ENCODE peak calls at places on chromosomes 16 and 17, in ten cellular contexts. Y is cardiac muscle cell, T is tibial nerve, I is osteoblast, E is neuronal stem cell, Q is aorta, W is A549, G is uterus, O is transverse colon, P is left lung. V is an unnamed sample. For H3K9me3, the result is how much of the 10 kb centered on the place peaks cover.

GRCh38 chr16:70767377-70768204 is 33.4 kb downstream of the VAC14 start:
- DNase-seq in P (no peak), I (peak), Q (no peak), Y (no peak), E (no peak), T (no peak), O (no peak), G (no peak), W (no peak), V (no peak)

GRCh38 chr17:49401971-49402491 is 12.7 kb downstream of the PHB1 start:
- DNase-seq in W (no peak), Y (no peak), G (no peak), P (no peak), Q (peak), I (no peak), E (no peak), T (no peak), O (no peak), V (no peak)

GRCh38 chr17:79341529-79341780 is 266.8 kb downstream of the ENGASE start:
- DNase-seq in E (no peak), T (no peak), I (peak), G (no peak), O (no peak), W (no peak), Y (no peak), Q (no peak), P (no peak), V (no peak)

GRCh38 chr16:49843758-49844157 is 12.2 kb downstream of the ZNF423 start:
- DNase-seq in T (no peak), Y (no peak), G (no peak), E (no peak), Q (no peak), O (no peak), W (no peak), P (no peak), I (no peak), V (no peak)

GRCh38 chr17:44581868-44582267 is 24.6 kb downstream of the FZD2 start:
- DNase-seq in T (no peak), I (peak), W (peak), Y (peak), G (no peak), E (no peak), P (no peak), O (no peak), Q (peak), V (no peak)

GRCh38 chr17:2240541-2240940 is 63.0 kb downstream of the SMG6 start:
- DNase-seq in W (no peak), T (no peak), I (no peak), Y (peak), P (no peak), Q (no peak), O (no peak), E (no peak), G (peak), V (no peak)

GRCh38 chr17:65557349-65558310 is 3.8 kb downstream of the AXIN2 start:
- DNase-seq in W (peak), P (no peak), O (no peak), Y (peak), Q (no peak), G (no peak), E (no peak), I (peak), T (no peak), V (no peak)

GRCh38 chr17:64155751-64156544 is 26.0 kb upstream of the ERN1 start:
- DNase-seq in E (no peak), Q (no peak), P (peak), Y (peak), O (peak), I (no peak), W (no peak), G (peak), T (peak), V (peak)

GRCh38 chr16:29811896-29812665 is at the start of gene PRRT2:
- DNase-seq in G (peak), W (no peak), T (peak), O (peak), Q (peak), P (no peak), Y (peak), I (peak), E (peak), V (peak)

GRCh38 chr16:6804461-6804860 is 528.2 kb upstream of the RBFOX1 start:
- DNase-seq in W (no peak), Y (no peak), E (no peak), I (no peak), O (no peak), P (no peak), G (no peak), T (no peak), Q (no peak), V (no peak)

GRCh38 chr17:52938623-52939230 is 780.2 kb upstream of the CA10 start:
- DNase-seq in Q (no peak), Y (no peak), P (no peak), W (peak), G (no peak), E (no peak), T (no peak), I (no peak), O (no peak), V (no peak)
- H3K9me3 ChIP-seq in Q (under half), Y (under half), P (under half), W (under half), G (under half), E (under half), T (under half), I (under half), O (under half), V (under half)

DNA sequence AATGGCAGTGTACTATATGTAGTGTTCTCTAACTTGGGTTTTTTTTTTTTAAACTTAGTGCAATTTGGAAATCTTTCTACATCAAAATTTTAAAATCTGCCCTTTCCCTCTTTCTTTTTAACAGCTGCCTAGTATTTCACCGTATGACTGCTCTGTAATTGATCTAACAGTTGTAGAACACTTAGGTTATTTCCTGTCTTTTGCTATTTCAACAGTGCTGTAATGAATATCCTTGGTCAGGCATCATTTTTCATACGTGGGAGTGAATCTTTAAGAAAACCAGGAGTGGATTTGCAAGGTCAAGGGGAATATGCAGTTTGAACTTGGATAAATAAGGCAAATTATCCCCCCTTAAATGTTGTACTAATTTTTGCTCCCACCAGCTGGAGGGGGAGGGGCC is 3.8 kb downstream of the NLRC5 start:
- DNase-seq in T (no peak), W (no peak), I (no peak), Q (no peak), P (no peak), E (no peak), O (no peak), G (no peak), Y (no peak), V (no peak)
- H3K27ac ChIP-seq in T (no peak), W (no peak), I (no peak), Q (no peak), P (no peak), E (no peak), O (no peak), G (no peak), Y (no peak), V (no peak)

GRCh38 chr16:66930189-66930588 is 4.0 kb downstream of the CIAO2B start:
- DNase-seq in I (peak), E (no peak), O (peak), T (no peak), Q (no peak), P (peak), W (peak), G (no peak), Y (peak), V (no peak)
- H3K9me3 ChIP-seq in I (under half), E (under half), O (under half), T (under half), Q (under half), P (under half), W (under half), G (under half), Y (under half), V (under half)

DNA sequence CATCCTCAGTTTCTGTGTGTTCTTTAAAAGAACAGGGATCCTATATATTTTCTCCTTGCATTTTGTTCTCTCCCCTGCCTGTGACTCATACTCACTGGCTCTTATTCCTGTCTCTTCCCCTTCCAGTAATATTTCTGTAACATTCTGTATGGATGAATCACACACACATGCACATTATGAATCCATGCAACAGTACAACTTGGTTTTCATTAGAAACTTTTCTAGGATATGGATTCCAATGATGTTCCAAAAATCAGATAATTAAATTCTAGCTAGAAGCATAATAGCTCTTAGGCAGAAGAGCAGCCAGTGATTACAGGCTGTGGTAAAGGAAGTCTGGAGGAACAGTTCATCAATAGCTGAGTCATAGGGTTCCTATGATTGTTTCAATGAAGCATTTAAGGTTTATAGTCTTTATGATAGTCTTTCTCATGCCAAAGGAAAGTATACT is 119.6 kb upstream of the PMFBP1 start:
- DNase-seq in P (no peak), Q (no peak), I (peak), E (no peak), W (peak), T (no peak), O (no peak), G (no peak), Y (peak), V (no peak)
- H3K27ac ChIP-seq in P (peak), Q (peak), I (peak), E (no peak), W (peak), T (no peak), O (peak), G (peak), Y (no peak), V (no peak)

GRCh38 chr16:75175074-75175473 is 26.8 kb downstream of the ZFP1 start:
- DNase-seq in W (no peak), E (no peak), G (no peak), Y (no peak), T (no peak), I (no peak), Q (no peak), O (no peak), P (no peak), V (no peak)

GRCh38 chr16:75169899-75170405 is 21.6 kb downstream of the ZFP1 start:
- DNase-seq in O (no peak), W (no peak), Y (no peak), I (no peak), T (no peak), E (no peak), P (no peak), G (no peak), Q (no peak), V (no peak)

GRCh38 chr16:75176926-75177325 is 28.6 kb downstream of the ZFP1 start:
- DNase-seq in Y (no peak), W (no peak), I (no peak), T (no peak), E (no peak), Q (no peak), P (no peak), G (no peak), O (no peak), V (no peak)

DNA sequence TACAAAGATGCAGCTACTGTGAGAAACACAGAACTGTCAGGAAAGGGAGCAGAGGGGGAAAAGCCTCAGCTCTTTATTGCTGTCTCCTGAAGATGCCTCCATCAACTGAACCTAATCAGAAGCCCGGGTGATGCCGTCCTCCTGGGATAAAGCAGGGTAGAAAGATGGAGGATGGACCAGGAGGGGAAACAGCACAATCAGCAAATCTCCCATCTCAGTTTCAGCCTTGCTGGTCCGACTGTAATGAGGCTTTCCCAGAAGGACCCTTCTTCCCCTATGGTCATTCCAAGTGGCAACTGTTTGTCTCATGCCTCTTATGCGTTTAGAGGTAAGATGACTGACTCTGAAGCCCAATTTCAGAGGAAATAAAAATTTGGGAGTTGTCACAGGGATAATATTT is 24.3 kb downstream of the ZFP1 start:
- DNase-seq in O (no peak), W (no peak), E (no peak), G (no peak), P (no peak), Q (no peak), I (no peak), T (no peak), Y (no peak), V (no peak)
- H3K9me3 ChIP-seq in O (half or more), W (half or more), E (half or more), G (under half), P (half or more), Q (under half), I (under half), T (under half), Y (under half), V (under half)

GRCh38 chr16:89425523-89425922 is 64.8 kb downstream of the ANKRD11 start:
- DNase-seq in I (no peak), W (no peak), Q (no peak), T (no peak), E (no peak), Y (no peak), G (no peak), O (no peak), P (no peak), V (no peak)

GRCh38 chr16:89420204-89420603 is 70.2 kb downstream of the ANKRD11 start:
- DNase-seq in E (no peak), Y (no peak), O (no peak), G (no peak), W (no peak), T (no peak), P (no peak), Q (no peak), I (no peak), V (no peak)

GRCh38 chr16:89422905-89423630 is 67.3 kb downstream of the ANKRD11 start:
- DNase-seq in Q (no peak), W (no peak), I (peak), P (no peak), Y (peak), G (no peak), T (no peak), E (no peak), O (no peak), V (no peak)

GRCh38 chr16:89423709-89424260 is 66.6 kb downstream of the ANKRD11 start:
- DNase-seq in O (no peak), W (no peak), T (no peak), I (no peak), Y (no peak), G (no peak), E (no peak), Q (no peak), P (no peak), V (no peak)

GRCh38 chr16:89422527-89422904 is 67.8 kb downstream of the ANKRD11 start:
- DNase-seq in P (no peak), E (no peak), O (no peak), Y (peak), W (no peak), I (peak), G (no peak), Q (peak), T (no peak), V (no peak)
- H3K27ac ChIP-seq in P (no peak), E (no peak), O (peak), Y (peak), W (no peak), I (peak), G (no peak), Q (peak), T (no peak), V (no peak)

GRCh38 chr16:35148748-35149147 is 1689.3 kb downstream of the TP53TG3F start:
- DNase-seq in O (no peak), I (no peak), W (no peak), E (no peak), G (no peak), P (no peak), T (no peak), Y (no peak), Q (no peak), V (no peak)
- H3K9me3 ChIP-seq in O (under half), I (under half), W (under half), E (under half), G (under half), P (half or more), T (under half), Y (under half), Q (under half), V (under half)

V was measured in prostate gland.